ENCODE peak calls at places on chromosome 18, in five cellular contexts. E, S, F, T and L are unnamed samples. For H3K4me1 and H3K27me3, the result is how much of the 10 kb centered on the place peaks cover.

GRCh38 chr18:62715829-62716678 is 713 bp downstream of the PHLPP1 start:
- DNase-seq in F (peak), T (peak), S (peak), E (peak), L (peak)

GRCh38 chr18:68330658-68331057 is 384.2 kb downstream of the TMX3 start:
- DNase-seq in S (no peak), T (no peak), F (no peak), E (no peak), L (no peak)

GRCh38 chr18:55833543-55833942 is 245.6 kb upstream of the TCF4 start:
- DNase-seq in S (no peak), T (peak), F (peak), E (no peak), L (no peak)

GRCh38 chr18:48943736-48944527 is 6.8 kb downstream of the SMAD7 start:
- DNase-seq in T (no peak), F (no peak), S (no peak), E (no peak), L (no peak)

GRCh38 chr18:35050638-35051287 is 9.6 kb downstream of the MAPRE2 start:
- DNase-seq in T (no peak), S (no peak), E (peak), F (no peak), L (no peak)

GRCh38 chr18:9905401-9905922 is 8.4 kb upstream of the VAPA start:
- DNase-seq in T (no peak), S (no peak), E (no peak), F (no peak), L (no peak)

GRCh38 chr18:51044928-51045587 is 15.0 kb downstream of the SMAD4 start:
- DNase-seq in F (no peak), T (peak), S (no peak), E (peak), L (no peak)

GRCh38 chr18:36757081-36757480 is 71.7 kb downstream of the TPGS2 start:
- DNase-seq in T (peak), E (peak), S (no peak), F (peak), L (no peak)

GRCh38 chr18:25915907-25916306 is 174.5 kb downstream of the SS18 start:
- DNase-seq in E (peak), F (peak), T (no peak), S (no peak), L (no peak)

GRCh38 chr18:58132595-58133191 is 88.7 kb downstream of the NEDD4L start:
- DNase-seq in S (no peak), T (no peak), E (no peak), F (no peak), L (no peak)

DNA sequence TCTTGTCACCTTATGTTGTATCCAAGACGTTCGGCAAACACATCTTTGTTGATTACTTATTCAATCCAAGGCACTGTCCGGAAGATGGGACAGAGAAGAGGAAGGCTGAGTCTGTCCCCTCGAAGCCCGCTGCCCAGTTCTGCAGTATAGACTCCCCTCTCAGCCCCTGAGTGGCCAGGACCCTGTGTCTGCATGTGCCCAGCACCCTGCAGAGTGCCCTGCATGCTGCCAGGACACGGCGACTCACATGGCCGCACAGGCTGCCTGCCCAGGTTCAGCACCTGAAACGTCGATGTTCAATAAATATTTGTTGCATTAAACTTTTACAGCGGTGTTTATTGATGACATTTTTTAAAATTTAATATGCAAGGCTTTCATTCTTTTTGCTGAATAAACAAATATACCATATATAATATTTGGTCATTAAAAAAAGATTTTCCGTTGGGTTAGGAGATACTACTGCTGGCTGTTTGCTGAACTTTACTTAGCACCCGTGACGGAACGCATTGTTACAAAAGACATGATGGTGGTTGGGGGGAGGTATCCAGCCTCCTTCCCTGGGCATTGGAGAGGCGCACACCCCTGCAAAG is 146.5 kb downstream of the PTGR3 start:
- DNase-seq in F (no peak), E (no peak), T (no peak), S (peak), L (no peak)
- H3K4me1 ChIP-seq in F (under half), E (under half), T (under half), S (under half), L (under half)

DNA sequence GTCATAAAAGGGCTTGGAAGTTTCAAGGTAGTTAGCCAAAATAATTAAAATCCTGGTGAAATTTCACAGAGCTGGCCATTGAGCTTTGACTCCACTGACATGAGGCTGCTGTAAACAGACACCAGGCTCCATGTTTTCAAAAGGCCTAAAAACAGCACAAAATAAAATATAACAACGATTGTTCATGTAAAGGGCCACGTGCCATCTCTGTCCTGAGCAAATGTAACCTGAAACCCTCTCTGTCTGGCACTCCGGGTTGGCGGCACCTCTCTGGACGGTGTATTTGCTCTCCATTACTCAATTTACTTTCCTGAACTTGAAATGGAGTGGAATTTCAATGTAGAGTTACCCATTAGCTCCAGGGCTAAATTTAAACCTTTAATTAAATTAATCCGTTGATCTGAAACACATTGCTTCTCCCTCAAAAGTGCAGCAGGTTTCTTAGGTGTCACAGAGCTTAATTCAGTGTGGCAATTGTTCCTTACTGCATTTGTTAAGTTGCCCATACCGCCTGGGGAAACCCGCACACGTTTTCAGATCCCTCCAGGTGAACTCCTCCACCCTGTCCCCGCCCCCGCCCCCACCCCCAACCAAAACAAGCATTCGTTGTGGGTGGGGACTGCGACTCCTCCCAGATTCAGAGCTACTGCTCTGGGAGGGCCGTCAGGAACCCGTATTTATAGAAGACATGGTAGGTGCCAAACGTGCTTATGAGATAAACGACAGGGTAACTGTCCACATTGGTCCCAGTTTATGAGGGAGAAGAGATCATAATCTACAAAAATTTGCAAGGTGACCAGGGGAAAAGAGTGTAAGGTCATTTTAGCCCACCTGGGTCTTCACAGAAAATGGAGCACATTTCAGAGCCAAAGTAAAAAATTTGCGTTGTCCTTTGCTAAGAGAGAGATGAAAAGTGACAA is 1.2 kb upstream of the CABLES1 start:
- DNase-seq in S (no peak), F (peak), E (no peak), T (no peak), L (peak)
- H3K4me3 ChIP-seq in S (peak), F (peak), E (no peak), T (peak), L (peak)

GRCh38 chr18:79782566-79783308 is 15.0 kb upstream of the KCNG2 start:
- DNase-seq in S (no peak), E (no peak), T (no peak), F (no peak), L (peak)
- H3K27me3 ChIP-seq in S (under half), E (half or more), T (under half), F (under half), L (under half)

GRCh38 chr18:74518456-74519315 is 15.6 kb upstream of the CNDP1 start:
- DNase-seq in T (no peak), E (no peak), S (no peak), F (no peak), L (no peak)

GRCh38 chr18:74517236-74517630 is 17.1 kb upstream of the CNDP1 start:
- DNase-seq in S (peak), E (no peak), T (no peak), F (no peak), L (no peak)

GRCh38 chr18:74521068-74521725 is 13.1 kb upstream of the CNDP1 start:
- DNase-seq in F (no peak), E (no peak), S (no peak), T (no peak), L (no peak)

GRCh38 chr18:74520096-74520833 is 14.0 kb upstream of the CNDP1 start:
- DNase-seq in F (no peak), S (no peak), E (no peak), T (no peak), L (no peak)

DNA sequence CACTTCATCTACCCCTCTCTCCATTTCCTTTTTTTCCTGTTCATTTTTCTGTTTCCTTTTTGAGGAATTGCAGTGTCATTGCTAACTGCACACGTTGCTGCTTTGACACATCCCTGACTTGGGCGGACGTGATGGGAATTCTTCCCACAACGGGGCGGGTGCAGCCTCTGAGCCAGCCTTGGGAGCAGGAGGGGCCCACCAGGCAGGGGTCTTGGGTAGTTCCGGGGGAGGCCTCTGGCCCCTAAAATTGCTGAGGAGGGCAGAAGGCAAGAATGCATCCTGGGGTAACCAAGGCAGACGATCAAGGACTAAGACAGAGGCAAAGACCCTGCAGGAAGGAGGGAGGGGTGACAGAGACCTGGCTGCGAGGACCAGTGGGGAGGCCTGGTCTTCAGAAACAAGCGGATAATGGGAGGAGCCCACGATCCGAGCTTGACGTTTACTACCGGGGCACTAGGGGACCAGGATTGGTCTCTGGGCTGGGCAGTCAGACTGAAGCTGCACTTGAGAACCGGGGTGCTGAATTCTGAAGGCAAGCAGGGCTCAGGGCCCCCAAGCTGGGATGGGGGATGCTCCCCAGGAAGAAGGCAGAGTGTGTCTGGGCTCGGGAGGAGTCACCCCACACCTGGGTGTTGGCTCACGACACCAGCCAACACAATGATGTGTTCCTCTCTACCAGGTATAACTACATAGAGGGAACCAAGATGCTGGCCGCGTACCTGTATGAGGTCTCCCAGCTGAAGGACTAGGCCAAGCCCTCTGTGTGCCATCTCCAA is 14.8 kb upstream of the CNDP1 start:
- DNase-seq in S (no peak), F (no peak), T (no peak), E (no peak), L (no peak)
- H3K4me1 ChIP-seq in S (under half), F (under half), T (under half), E (under half), L (under half)

GRCh38 chr18:44497294-44497693 is 183.4 kb upstream of the SETBP1 start:
- DNase-seq in E (no peak), T (no peak), S (no peak), F (no peak), L (no peak)
- H3K4me3 ChIP-seq in E (no peak), T (no peak), S (no peak), F (no peak), L (no peak)